ENCODE peak calls at places on chromosome 22, in four cellular contexts. Y, N, F and J are unnamed samples. For H3K27me3, the result is how much of the 10 kb centered on the place peaks cover.

GRCh38 chr22:17846326-17846992 is 72.2 kb upstream of the BID start:
- DNase-seq in Y (no peak), N (peak), F (no peak), J (no peak)

GRCh38 chr22:40684728-40685127 is 5.4 kb downstream of the MCHR1 start:
- DNase-seq in Y (peak), N (no peak), F (no peak), J (no peak)

GRCh38 chr22:31193092-31193491 is 19.0 kb upstream of the LIMK2 start:
- DNase-seq in Y (no peak), N (no peak), F (no peak), J (no peak)

GRCh38 chr22:27636716-27637503 is 164.6 kb downstream of the MN1 start:
- DNase-seq in Y (no peak), N (peak), F (no peak), J (no peak)

GRCh38 chr22:31646186-31647019 is 15.6 kb downstream of the PISD start:
- DNase-seq in Y (peak), N (peak), F (no peak), J (peak)

GRCh38 chr22:41479671-41480396 is 10.9 kb downstream of the ACO2 start:
- DNase-seq in Y (peak), N (peak), F (no peak), J (no peak)

GRCh38 chr22:38618682-38619081 is 37.5 kb downstream of the FAM227A start:
- DNase-seq in Y (no peak), N (no peak), F (no peak), J (no peak)

GRCh38 chr22:43007519-43008102 is 7.3 kb downstream of the PACSIN2 start:
- DNase-seq in Y (no peak), N (no peak), F (peak), J (no peak)

GRCh38 chr22:30964858-30965257 is 3.7 kb downstream of the MORC2 start:
- DNase-seq in Y (no peak), N (no peak), F (no peak), J (no peak)

GRCh38 chr22:49101873-49102272 is 725.8 kb downstream of the BRD1 start:
- DNase-seq in Y (no peak), N (peak), F (peak), J (peak)

GRCh38 chr22:24465566-24465965 is 29.6 kb upstream of the UPB1 start:
- DNase-seq in Y (no peak), N (no peak), F (no peak), J (no peak)

GRCh38 chr22:27418261-27418660 is 383.3 kb downstream of the MN1 start:
- DNase-seq in Y (no peak), N (no peak), F (no peak), J (no peak)

GRCh38 chr22:44495629-44496028 is 2.4 kb downstream of the RTL6 start:
- DNase-seq in Y (no peak), N (no peak), F (no peak), J (no peak)

GRCh38 chr22:27775698-27776409 is 25.7 kb downstream of the MN1 start:
- DNase-seq in Y (peak), N (no peak), F (no peak), J (no peak)

GRCh38 chr22:17725465-17725800 is 48.8 kb downstream of the BID start:
- DNase-seq in Y (no peak), N (no peak), F (no peak), J (no peak)

GRCh38 chr22:37103696-37104452 is 5.6 kb downstream of the TMPRSS6 start:
- DNase-seq in Y (no peak), N (no peak), F (no peak), J (no peak)

GRCh38 chr22:42820075-42820763 is 36.9 kb downstream of the ARFGAP3 start:
- DNase-seq in Y (peak), N (no peak), F (no peak), J (no peak)

GRCh38 chr22:30720263-30720837 is 25.7 kb downstream of the OSBP2 start:
- DNase-seq in Y (no peak), N (no peak), F (no peak), J (no peak)

GRCh38 chr22:30294066-30294465 is 4.8 kb upstream of the CASTOR1 start:
- DNase-seq in Y (no peak), N (no peak), F (no peak), J (no peak)

GRCh38 chr22:27966168-27967064 is 47.4 kb upstream of the PITPNB start:
- DNase-seq in Y (no peak), N (no peak), F (no peak), J (no peak)

GRCh38 chr22:27842994-27843431 is 41.5 kb upstream of the MN1 start:
- DNase-seq in Y (no peak), N (no peak), F (no peak), J (no peak)

DNA sequence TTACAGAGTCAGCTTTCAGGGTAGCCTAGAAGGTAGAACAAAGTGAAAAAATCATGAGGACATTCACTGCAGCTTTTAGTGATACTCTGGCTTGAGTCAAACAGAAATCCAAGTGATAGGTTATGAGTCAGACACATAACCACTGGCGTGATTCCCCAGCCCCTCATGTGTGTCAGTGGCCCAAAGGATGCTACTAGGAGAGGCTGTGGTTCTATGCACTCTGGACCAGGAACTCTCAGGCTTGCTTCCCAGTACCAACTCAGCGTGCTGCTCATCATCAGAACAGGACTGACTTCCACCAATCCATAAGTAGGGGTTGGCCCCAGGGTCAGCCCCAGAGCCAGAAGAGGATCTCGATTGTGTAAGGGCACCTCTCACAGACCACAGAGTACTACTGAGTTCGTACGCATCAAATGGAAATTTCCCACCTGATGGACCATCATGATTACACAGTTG is 116.8 kb downstream of the MED15 start:
- DNase-seq in Y (no peak), N (no peak), F (no peak), J (no peak)
- H3K27me3 ChIP-seq in Y (under half), N (under half), F (under half), J (under half)

GRCh38 chr22:45582955-45583320 is 80.3 kb downstream of the FBLN1 start:
- DNase-seq in Y (no peak), N (no peak), F (no peak), J (no peak)

GRCh38 chr22:45580703-45581381 is 78.2 kb downstream of the FBLN1 start:
- DNase-seq in Y (no peak), N (peak), F (no peak), J (no peak)

GRCh38 chr22:45581549-45582080 is 78.9 kb downstream of the FBLN1 start:
- DNase-seq in Y (no peak), N (peak), F (no peak), J (no peak)

GRCh38 chr22:45583504-45583903 is 80.8 kb downstream of the FBLN1 start:
- DNase-seq in Y (no peak), N (no peak), F (no peak), J (no peak)

DNA sequence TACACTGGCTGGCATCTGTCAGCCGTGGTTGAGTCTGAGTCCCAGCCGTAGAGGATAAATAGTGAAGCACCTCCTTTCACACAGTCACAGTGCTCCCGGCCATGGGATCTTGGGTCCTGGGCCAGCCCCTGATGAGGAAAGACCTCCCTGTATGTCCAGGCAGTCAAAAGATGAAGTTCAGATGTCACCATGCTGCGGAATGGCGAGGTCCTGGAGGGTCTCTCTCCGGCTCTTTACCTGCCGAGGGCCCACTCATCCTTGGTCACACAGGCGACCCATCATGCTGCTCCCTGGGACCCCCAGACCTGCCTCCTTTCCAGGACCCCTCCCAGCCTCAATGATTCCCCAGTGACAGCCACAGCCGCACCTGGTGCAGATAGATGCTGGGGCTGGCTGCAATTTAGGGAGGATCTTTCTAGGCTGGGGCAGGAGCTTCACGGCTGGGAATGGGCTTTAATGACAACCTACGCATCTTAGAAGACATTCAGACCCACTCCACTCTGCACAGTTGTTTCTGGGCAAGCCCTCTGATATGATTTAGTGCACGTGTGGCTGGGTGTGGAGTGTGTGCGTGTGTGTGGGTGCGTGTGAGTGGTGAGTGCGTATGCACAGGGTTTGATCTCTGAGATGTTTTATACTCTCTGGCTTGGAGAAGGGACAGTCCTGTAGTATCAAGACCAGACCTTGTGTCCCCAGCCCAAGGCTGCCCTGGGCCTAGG is 79.7 kb downstream of the FBLN1 start:
- DNase-seq in Y (no peak), N (peak), F (no peak), J (no peak)
- H3K27me3 ChIP-seq in Y (under half), N (under half), F (under half), J (under half)

GRCh38 chr22:19622061-19622441 is 92.3 kb upstream of the SEPTIN5 start:
- DNase-seq in Y (no peak), N (no peak), F (no peak), J (no peak)
- H3K27me3 ChIP-seq in Y (under half), N (under half), F (under half), J (under half)

GRCh38 chr22:22820626-22821025 is 67.0 kb upstream of the IGLL5 start:
- DNase-seq in Y (no peak), N (no peak), F (no peak), J (no peak)
- H3K27me3 ChIP-seq in Y (under half), N (under half), F (under half), J (under half)